ENCODE peak calls at places on chromosomes 4 and X, in five cellular contexts. Z, J, R, O and Q are unnamed samples.

GRCh38 chrX:110046971-110047370 is 44.1 kb downstream of the TMEM164 start:
- DNase-seq in Z (no peak), J (no peak), R (no peak), O (no peak), Q (no peak)

GRCh38 chrX:69165116-69165651 is at the start of gene PJA1:
- DNase-seq in Z (peak), J (peak), R (peak), O (peak), Q (peak)

GRCh38 chrX:119156241-119156640 is 28.6 kb upstream of the KIAA1210 start:
- DNase-seq in Z (no peak), J (no peak), R (no peak), O (no peak), Q (no peak)

GRCh38 chrX:100512471-100512870 is 72.3 kb upstream of the TNMD start:
- DNase-seq in Z (no peak), J (no peak), R (peak), O (no peak), Q (no peak)

GRCh38 chr4:100988876-100989275 is 358.4 kb downstream of the PPP3CA start:
- DNase-seq in Z (no peak), J (no peak), R (no peak), O (no peak), Q (no peak)

GRCh38 chr4:130424211-130424610 is 1328.3 kb downstream of the C4orf33 start:
- DNase-seq in Z (no peak), J (no peak), R (no peak), O (no peak), Q (no peak)

GRCh38 chr4:186472948-186473347 is 82.4 kb downstream of the MTNR1A start:
- DNase-seq in Z (no peak), J (no peak), R (peak), O (no peak), Q (no peak)

GRCh38 chrX:119647552-119648420 is 41.6 kb upstream of the NKRF start:
- DNase-seq in Z (no peak), J (no peak), R (no peak), O (no peak), Q (no peak)

GRCh38 chrX:17580529-17581155 is 156.7 kb upstream of the SCML1 start:
- DNase-seq in Z (no peak), J (no peak), R (peak), O (no peak), Q (no peak)

GRCh38 chrX:68693481-68694410 is 46.3 kb downstream of the STARD8 start:
- DNase-seq in Z (peak), J (peak), R (peak), O (no peak), Q (no peak)

GRCh38 chrX:53087378-53087777 is 5.2 kb downstream of the TSPYL2 start:
- DNase-seq in Z (no peak), J (no peak), R (no peak), O (no peak), Q (no peak)

GRCh38 chrX:155000841-155001240 is 21.7 kb downstream of the F8 start:
- DNase-seq in Z (no peak), J (no peak), R (no peak), O (no peak), Q (no peak)

GRCh38 chr4:8112036-8112576 is 46.5 kb downstream of the ABLIM2 start:
- DNase-seq in Z (no peak), J (no peak), R (no peak), O (no peak), Q (no peak)

GRCh38 chrX:141467442-141467841 is 117.1 kb downstream of the SPANXA1 start:
- DNase-seq in Z (no peak), J (no peak), R (peak), O (no peak), Q (no peak)
- TF ChIP-seq CTCF in Z (no peak), J (no peak), R (peak), O (no peak), Q (peak)

DNA sequence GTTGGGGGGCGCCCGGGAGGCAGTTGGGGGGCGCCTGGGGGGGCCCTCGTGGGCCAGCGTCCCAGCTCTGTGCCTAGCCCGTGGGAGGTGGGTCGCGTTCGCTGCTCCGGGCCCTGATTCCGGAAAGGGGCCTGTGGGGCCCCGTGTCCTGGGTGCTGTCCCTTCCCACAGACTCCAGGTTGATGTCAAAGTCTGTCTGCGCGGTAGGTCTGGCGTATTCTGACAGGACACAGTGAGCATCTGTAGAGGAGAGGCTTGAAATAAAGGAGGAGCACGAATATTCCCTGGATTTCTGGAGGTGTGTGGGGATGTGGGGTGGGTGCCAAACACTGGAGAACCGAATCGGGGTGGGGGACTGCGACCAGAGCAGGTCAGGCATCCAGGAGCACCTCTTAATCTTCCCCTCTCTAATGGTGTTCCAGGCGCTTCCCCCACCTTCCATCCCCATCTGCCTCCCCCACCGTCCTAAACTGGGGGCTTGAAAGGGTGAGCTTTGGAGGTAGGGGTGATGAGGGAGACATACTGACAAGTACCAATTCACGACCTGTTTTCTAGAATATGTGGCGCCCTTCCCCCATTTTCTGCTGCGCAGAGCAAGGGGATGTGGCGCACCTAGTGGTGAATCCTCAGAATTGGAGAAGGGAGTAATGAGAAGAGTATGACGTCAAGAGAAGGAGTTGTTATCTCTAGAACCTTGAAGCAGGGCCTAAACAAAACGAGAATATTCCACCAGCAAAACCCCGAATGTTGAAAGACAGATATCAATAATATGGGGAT is 873 bp downstream of the GPRASP1 start:
- DNase-seq in Z (no peak), J (no peak), R (peak), O (no peak), Q (no peak)
- TF ChIP-seq CTCF in Z (peak), J (peak), R (peak), O (no peak), Q (peak)

DNA sequence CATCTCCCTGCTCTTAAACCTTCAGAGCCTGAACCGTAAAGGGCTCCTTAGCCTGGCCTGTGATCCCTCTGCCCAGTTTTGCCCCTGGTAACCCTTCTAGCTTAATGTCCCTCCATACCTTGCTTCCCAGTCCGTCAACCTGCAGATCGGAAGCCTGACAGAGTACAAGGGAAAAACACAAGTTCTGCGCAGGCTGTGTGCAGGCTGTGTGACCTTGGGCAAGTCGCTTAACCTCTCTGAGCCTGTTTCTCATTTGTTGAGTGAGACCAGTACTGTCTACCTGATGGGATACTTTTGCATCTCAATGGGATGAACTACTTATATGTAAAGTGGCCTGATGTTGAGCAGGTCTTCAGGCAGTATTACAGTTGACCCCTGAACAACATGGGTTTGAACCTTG is 1.7 kb downstream of the NSDHL start:
- DNase-seq in Z (no peak), J (no peak), R (no peak), O (no peak), Q (no peak)
- TF ChIP-seq CTCF in Z (no peak), J (no peak), R (no peak), O (no peak), Q (no peak)

GRCh38 chr4:16583764-16584163 is 314.7 kb downstream of the LDB2 start:
- DNase-seq in Z (no peak), J (no peak), R (peak), O (no peak), Q (no peak)

GRCh38 chr4:16585053-16585452 is 313.4 kb downstream of the LDB2 start:
- DNase-seq in Z (no peak), J (no peak), R (no peak), O (no peak), Q (no peak)

GRCh38 chr4:16582036-16582435 is 316.4 kb downstream of the LDB2 start:
- DNase-seq in Z (no peak), J (no peak), R (no peak), O (no peak), Q (no peak)

GRCh38 chr4:16581117-16581516 is 317.3 kb downstream of the LDB2 start:
- DNase-seq in Z (no peak), J (no peak), R (no peak), O (no peak), Q (no peak)

DNA sequence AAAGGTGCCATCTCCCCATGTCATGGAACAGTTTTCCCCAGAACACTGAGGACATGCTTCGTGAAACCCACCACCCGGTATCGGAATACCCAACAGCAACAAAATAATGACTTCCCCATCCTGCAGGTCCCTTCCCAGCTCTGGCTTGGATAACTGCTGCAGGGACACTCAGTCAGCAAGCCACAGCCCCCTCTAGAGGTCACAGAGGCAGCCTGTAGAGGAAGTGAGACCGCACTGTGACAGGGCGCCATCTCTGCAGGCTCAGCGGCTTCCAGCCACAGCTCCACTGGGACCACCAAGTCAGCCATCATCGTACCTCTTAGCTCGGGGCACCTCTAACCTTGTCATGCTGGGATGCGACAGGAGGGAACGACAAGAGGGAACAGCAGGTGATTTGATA is 315.9 kb downstream of the LDB2 start:
- DNase-seq in Z (no peak), J (no peak), R (no peak), O (no peak), Q (no peak)
- TF ChIP-seq CTCF in Z (no peak), J (no peak), R (peak), O (no peak), Q (peak)

GRCh38 chrX:54785901-54786300 is 12.2 kb downstream of the ITIH6 start:
- DNase-seq in Z (no peak), J (no peak), R (peak), O (peak), Q (no peak)
- TF ChIP-seq CTCF in Z (no peak), J (peak), R (peak), O (no peak), Q (peak)

DNA sequence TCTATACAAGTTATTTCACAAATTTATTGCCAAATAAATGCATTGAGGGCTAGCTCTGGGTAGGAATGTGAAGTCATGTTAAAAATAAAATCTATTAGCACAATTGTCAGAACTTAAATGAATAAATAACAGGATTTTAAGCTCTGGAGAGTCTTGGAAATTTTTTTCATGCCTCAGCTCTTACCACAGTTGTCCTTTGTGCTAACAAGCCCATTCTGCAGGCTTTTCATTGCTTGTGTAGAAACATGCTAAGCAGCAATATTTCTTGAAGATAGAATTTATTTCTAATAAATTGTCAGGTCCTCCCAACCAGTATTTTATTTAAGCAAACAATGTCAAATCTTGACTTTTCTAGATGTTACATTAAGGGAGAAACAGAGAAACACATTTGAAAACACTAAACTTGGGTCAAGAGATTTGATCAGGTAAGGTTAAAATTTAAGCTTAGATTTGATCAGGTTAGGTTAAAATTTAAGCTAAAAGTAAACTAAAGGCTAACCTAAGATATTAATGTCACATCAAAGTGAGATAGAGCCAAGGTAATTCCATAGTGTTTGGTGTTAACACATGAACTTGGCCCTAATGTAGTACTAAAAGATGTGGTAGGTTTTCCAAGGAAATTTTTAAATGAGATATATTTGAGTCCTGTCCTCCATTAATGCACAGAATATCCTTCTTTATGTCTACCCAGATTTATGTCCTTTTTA is 179.1 kb upstream of the IL1RAPL1 start:
- DNase-seq in Z (no peak), J (no peak), R (no peak), O (no peak), Q (no peak)
- TF ChIP-seq CTCF in Z (no peak), J (no peak), R (no peak), O (no peak), Q (no peak)

GRCh38 chr4:56048621-56049427 is 100.1 kb downstream of the CEP135 start:
- DNase-seq in Z (no peak), J (peak), R (peak), O (peak), Q (peak)
- TF ChIP-seq CTCF in Z (no peak), J (peak), R (peak), O (peak), Q (peak)